ENCODE peak calls at places on chromosomes 1 and 21, in seven cellular contexts. One of them, this sample, is unnamed.

GRCh38 chr1:168287237-168287664 is 6.6 kb downstream of the TBX19 start:
- DNase-seq in brain microvascular endothelial cell: peak; percentile 27
- DNase-seq in HL-60: no peak
- DNase-seq in RWPE1: peak; percentile 26
- DNase-seq in progenitor cell of endocrine pancreas: no peak
- DNase-seq in lower leg skin: no peak
- DNase-seq in ovary: no peak
- DNase-seq in this sample: no peak

GRCh38 chr1:8154621-8155052 is 128.5 kb upstream of the ERRFI1 start:
- DNase-seq in brain microvascular endothelial cell: no peak
- DNase-seq in HL-60: no peak
- DNase-seq in RWPE1: peak; percentile 68
- DNase-seq in progenitor cell of endocrine pancreas: peak; percentile 57
- DNase-seq in lower leg skin: no peak
- DNase-seq in ovary: no peak
- DNase-seq in this sample: no peak

GRCh38 chr1:172935062-172935592 is 115.6 kb downstream of the TNFSF18 start:
- DNase-seq in brain microvascular endothelial cell: no peak
- DNase-seq in HL-60: no peak
- DNase-seq in RWPE1: no peak
- DNase-seq in progenitor cell of endocrine pancreas: no peak
- DNase-seq in lower leg skin: no peak
- DNase-seq in ovary: no peak
- DNase-seq in this sample: no peak

GRCh38 chr1:76040327-76040868 is 34.1 kb upstream of the ST6GALNAC3 start:
- DNase-seq in brain microvascular endothelial cell: no peak
- DNase-seq in HL-60: no peak
- DNase-seq in RWPE1: no peak
- DNase-seq in progenitor cell of endocrine pancreas: peak; percentile 17
- DNase-seq in lower leg skin: no peak
- DNase-seq in ovary: no peak
- DNase-seq in this sample: no peak

GRCh38 chr1:9942399-9942938 is 722 bp downstream of the LZIC start:
- DNase-seq in brain microvascular endothelial cell: peak; percentile 56
- DNase-seq in HL-60: peak; percentile 44
- DNase-seq in RWPE1: peak; percentile 60
- DNase-seq in progenitor cell of endocrine pancreas: no peak
- DNase-seq in lower leg skin: no peak
- DNase-seq in ovary: no peak
- DNase-seq in this sample: no peak

GRCh38 chr21:16302851-16303282 is 573.1 kb downstream of the USP25 start:
- DNase-seq in brain microvascular endothelial cell: peak; percentile 89
- DNase-seq in HL-60: no peak
- DNase-seq in RWPE1: no peak
- DNase-seq in progenitor cell of endocrine pancreas: no peak
- DNase-seq in lower leg skin: peak; percentile 40
- DNase-seq in ovary: peak; percentile 74
- DNase-seq in this sample: no peak

GRCh38 chr1:22680736-22681135 is 27.7 kb downstream of the C1QB start:
- DNase-seq in brain microvascular endothelial cell: no peak
- DNase-seq in HL-60: no peak
- DNase-seq in RWPE1: no peak
- DNase-seq in progenitor cell of endocrine pancreas: no peak
- DNase-seq in lower leg skin: no peak
- DNase-seq in ovary: no peak
- DNase-seq in this sample: no peak

GRCh38 chr1:1004420-1004779 is 4.5 kb upstream of the HES4 start:
- DNase-seq in brain microvascular endothelial cell: no peak
- DNase-seq in HL-60: no peak
- DNase-seq in RWPE1: no peak
- DNase-seq in progenitor cell of endocrine pancreas: no peak
- DNase-seq in lower leg skin: no peak
- DNase-seq in ovary: no peak
- DNase-seq in this sample: no peak

GRCh38 chr1:74693473-74693872 is 19.9 kb upstream of the ERICH3 start:
- DNase-seq in brain microvascular endothelial cell: peak; percentile 10
- DNase-seq in HL-60: no peak
- DNase-seq in RWPE1: peak; percentile 2
- DNase-seq in progenitor cell of endocrine pancreas: no peak
- DNase-seq in lower leg skin: no peak
- DNase-seq in ovary: no peak
- DNase-seq in this sample: no peak

GRCh38 chr1:240559781-240560180 is 52.2 kb downstream of the GREM2 start:
- DNase-seq in brain microvascular endothelial cell: peak; percentile 14
- DNase-seq in HL-60: no peak
- DNase-seq in RWPE1: no peak
- DNase-seq in progenitor cell of endocrine pancreas: no peak
- DNase-seq in lower leg skin: no peak
- DNase-seq in ovary: no peak
- DNase-seq in this sample: no peak

GRCh38 chr1:44785027-44785376 is 3.0 kb downstream of the BEST4 start:
- DNase-seq in brain microvascular endothelial cell: no peak
- DNase-seq in HL-60: no peak
- DNase-seq in RWPE1: no peak
- DNase-seq in progenitor cell of endocrine pancreas: no peak
- DNase-seq in lower leg skin: no peak
- DNase-seq in ovary: no peak
- DNase-seq in this sample: no peak
- TF ChIP-seq CTCF in brain microvascular endothelial cell: peak; percentile 0
- TF ChIP-seq CTCF in HL-60: no peak
- TF ChIP-seq CTCF in RWPE1: no peak
- TF ChIP-seq CTCF in progenitor cell of endocrine pancreas: no peak
- TF ChIP-seq CTCF in lower leg skin: no peak
- TF ChIP-seq CTCF in ovary: no peak
- TF ChIP-seq CTCF in this sample: no peak

DNA sequence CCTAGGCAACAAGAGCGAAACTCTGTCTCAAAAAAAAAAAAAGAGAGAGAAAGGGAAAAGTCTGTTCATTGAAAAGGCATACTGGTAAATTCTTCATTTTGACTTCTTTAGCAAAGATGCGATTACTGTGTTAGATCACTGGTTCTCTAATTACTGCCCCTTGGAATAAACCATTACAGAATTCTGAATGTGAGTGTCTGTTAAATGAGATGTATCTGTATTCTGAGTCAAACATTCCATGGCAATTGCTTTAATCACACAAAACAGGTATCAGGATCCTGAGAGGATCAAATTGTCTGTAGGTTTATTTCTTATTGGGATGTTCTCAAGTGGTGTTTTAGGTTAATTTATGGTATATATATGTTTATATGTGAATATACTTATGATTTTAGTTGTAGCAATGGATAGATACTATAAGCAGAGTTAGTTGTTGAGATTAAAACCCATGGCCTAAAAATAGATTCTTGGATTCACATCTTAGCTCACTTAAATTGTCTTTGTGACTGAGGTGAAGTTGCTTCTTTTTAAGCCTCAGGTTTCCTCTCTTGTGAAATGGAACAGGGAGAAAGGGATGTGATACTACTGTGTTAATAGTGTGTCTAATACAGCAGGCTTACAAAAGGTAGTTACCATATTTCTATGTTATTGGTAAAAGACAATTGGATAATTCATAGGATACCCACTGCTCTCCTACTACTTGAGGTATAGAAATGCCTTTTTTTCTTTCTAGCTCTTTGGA is 16.2 kb downstream of the SRRM1 start:
- DNase-seq in brain microvascular endothelial cell: no peak
- DNase-seq in HL-60: no peak
- DNase-seq in RWPE1: no peak
- DNase-seq in progenitor cell of endocrine pancreas: no peak
- DNase-seq in lower leg skin: no peak
- DNase-seq in ovary: no peak
- DNase-seq in this sample: no peak
- TF ChIP-seq CTCF in brain microvascular endothelial cell: no peak
- TF ChIP-seq CTCF in HL-60: no peak
- TF ChIP-seq CTCF in RWPE1: no peak
- TF ChIP-seq CTCF in progenitor cell of endocrine pancreas: no peak
- TF ChIP-seq CTCF in lower leg skin: no peak
- TF ChIP-seq CTCF in ovary: no peak
- TF ChIP-seq CTCF in this sample: no peak

GRCh38 chr1:223316082-223316481 is 47.9 kb downstream of the SUSD4 start:
- DNase-seq in brain microvascular endothelial cell: no peak
- DNase-seq in HL-60: no peak
- DNase-seq in RWPE1: no peak
- DNase-seq in progenitor cell of endocrine pancreas: no peak
- DNase-seq in lower leg skin: no peak
- DNase-seq in ovary: no peak
- DNase-seq in this sample: no peak
- TF ChIP-seq CTCF in brain microvascular endothelial cell: no peak
- TF ChIP-seq CTCF in HL-60: no peak
- TF ChIP-seq CTCF in RWPE1: no peak
- TF ChIP-seq CTCF in progenitor cell of endocrine pancreas: no peak
- TF ChIP-seq CTCF in lower leg skin: no peak
- TF ChIP-seq CTCF in ovary: no peak
- TF ChIP-seq CTCF in this sample: no peak

GRCh38 chr1:164675342-164675904 is 116.4 kb downstream of the PBX1 start:
- DNase-seq in brain microvascular endothelial cell: peak; percentile 39
- DNase-seq in HL-60: no peak
- DNase-seq in RWPE1: peak; percentile 60
- DNase-seq in progenitor cell of endocrine pancreas: no peak
- DNase-seq in lower leg skin: no peak
- DNase-seq in ovary: no peak
- DNase-seq in this sample: no peak

GRCh38 chr1:164672610-164673009 is 113.6 kb downstream of the PBX1 start:
- DNase-seq in brain microvascular endothelial cell: no peak
- DNase-seq in HL-60: no peak
- DNase-seq in RWPE1: no peak
- DNase-seq in progenitor cell of endocrine pancreas: no peak
- DNase-seq in lower leg skin: no peak
- DNase-seq in ovary: no peak
- DNase-seq in this sample: no peak

GRCh38 chr1:164671597-164672327 is 112.8 kb downstream of the PBX1 start:
- DNase-seq in brain microvascular endothelial cell: no peak
- DNase-seq in HL-60: no peak
- DNase-seq in RWPE1: no peak
- DNase-seq in progenitor cell of endocrine pancreas: no peak
- DNase-seq in lower leg skin: no peak
- DNase-seq in ovary: no peak
- DNase-seq in this sample: no peak

GRCh38 chr1:164670026-164670425 is 111.0 kb downstream of the PBX1 start:
- DNase-seq in brain microvascular endothelial cell: no peak
- DNase-seq in HL-60: no peak
- DNase-seq in RWPE1: no peak
- DNase-seq in progenitor cell of endocrine pancreas: no peak
- DNase-seq in lower leg skin: no peak
- DNase-seq in ovary: no peak
- DNase-seq in this sample: no peak

DNA sequence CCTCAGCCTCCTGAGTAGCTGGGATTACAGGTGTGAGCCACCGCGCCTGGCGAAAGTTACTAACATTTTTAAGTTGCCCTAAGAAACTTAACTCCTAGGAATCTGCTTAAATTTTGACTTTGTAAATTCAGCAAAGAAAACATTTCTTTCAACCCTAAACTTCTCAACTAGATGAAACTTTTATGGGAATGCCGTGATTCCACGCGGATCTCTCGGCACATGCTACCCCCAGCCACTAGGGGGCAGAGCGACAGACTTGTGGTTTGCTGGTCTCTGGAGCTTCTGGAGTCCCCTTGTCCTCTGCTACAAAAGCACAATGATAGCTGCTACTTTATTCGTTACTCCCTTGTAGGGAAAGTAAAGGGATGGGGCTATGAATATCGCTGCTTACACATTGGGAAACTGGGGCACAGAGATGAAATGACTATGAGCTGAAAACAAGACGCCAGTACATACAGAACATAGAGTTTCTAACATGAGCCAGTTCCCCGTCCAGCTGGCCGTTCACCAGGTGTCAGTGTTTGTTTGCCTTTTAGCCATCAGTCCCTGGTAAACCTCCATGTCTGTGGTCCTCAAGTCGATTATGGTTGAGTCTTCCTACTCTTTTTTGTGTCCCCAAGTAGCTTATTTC is 114.7 kb downstream of the PBX1 start:
- DNase-seq in brain microvascular endothelial cell: no peak
- DNase-seq in HL-60: no peak
- DNase-seq in RWPE1: no peak
- DNase-seq in progenitor cell of endocrine pancreas: no peak
- DNase-seq in lower leg skin: no peak
- DNase-seq in ovary: no peak
- DNase-seq in this sample: no peak
- TF ChIP-seq CTCF in brain microvascular endothelial cell: peak; percentile 74
- TF ChIP-seq CTCF in HL-60: peak; percentile 9
- TF ChIP-seq CTCF in RWPE1: peak; percentile 28
- TF ChIP-seq CTCF in progenitor cell of endocrine pancreas: peak; percentile 61
- TF ChIP-seq CTCF in lower leg skin: no peak
- TF ChIP-seq CTCF in ovary: no peak
- TF ChIP-seq CTCF in this sample: peak; percentile 74

DNA sequence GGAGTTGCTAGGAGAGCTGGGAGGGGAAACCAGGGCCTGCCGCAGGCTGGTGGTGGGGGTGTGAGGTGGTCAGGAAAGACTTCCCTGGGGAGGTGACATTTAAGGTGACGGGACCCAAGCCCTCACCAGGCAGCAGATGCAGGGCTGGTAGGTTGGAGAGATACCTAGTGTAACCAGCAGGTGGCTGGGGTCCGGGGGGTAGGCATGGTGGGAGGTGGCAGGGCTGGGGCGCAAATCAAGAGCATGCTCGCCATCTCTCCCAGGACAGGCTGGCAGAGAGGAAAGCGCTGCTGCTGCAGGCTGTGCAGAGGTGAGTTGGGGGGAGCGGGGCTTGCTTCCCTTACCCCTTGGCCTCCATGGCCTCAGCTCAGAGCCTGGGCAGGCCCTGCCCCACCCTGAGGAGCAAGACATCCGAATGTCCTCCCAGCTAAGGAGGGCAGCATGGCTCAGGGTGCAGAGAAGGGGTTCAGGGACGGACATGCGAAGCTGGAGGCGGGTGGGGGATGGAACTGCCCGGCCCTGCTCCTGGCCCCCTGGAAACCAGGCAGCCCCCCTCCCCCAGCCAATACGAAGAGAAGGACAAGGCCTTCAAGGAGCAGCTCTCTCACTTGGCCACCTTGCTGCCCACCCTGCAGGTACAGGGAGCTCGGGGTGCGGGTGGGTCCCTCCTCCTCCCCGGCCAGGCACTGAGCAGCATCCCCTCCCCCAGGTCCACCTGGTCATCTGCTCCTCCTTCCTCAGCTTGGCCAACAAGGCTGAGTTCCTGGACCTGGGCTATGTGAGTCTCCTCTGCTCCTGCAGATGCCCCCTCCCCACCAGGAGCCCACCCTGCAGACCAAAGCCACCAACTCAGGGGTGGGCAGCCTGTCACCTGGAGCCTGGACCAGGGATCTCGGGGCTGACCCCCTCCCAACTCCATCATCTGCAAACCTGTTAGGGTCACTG is 4.0 kb downstream of the RNF207 start:
- DNase-seq in brain microvascular endothelial cell: no peak
- DNase-seq in HL-60: peak; percentile 17
- DNase-seq in RWPE1: no peak
- DNase-seq in progenitor cell of endocrine pancreas: no peak
- DNase-seq in lower leg skin: no peak
- DNase-seq in ovary: no peak
- DNase-seq in this sample: no peak
- TF ChIP-seq CTCF in brain microvascular endothelial cell: peak; percentile 45
- TF ChIP-seq CTCF in HL-60: no peak
- TF ChIP-seq CTCF in RWPE1: no peak
- TF ChIP-seq CTCF in progenitor cell of endocrine pancreas: no peak
- TF ChIP-seq CTCF in lower leg skin: no peak
- TF ChIP-seq CTCF in ovary: no peak
- TF ChIP-seq CTCF in this sample: no peak

GRCh38 chr1:71766748-71767147 is 515.6 kb downstream of the NEGR1 start:
- DNase-seq in brain microvascular endothelial cell: no peak
- DNase-seq in HL-60: peak; percentile 70
- DNase-seq in RWPE1: no peak
- DNase-seq in progenitor cell of endocrine pancreas: no peak
- DNase-seq in lower leg skin: no peak
- DNase-seq in ovary: no peak
- DNase-seq in this sample: no peak
- TF ChIP-seq CTCF in brain microvascular endothelial cell: no peak
- TF ChIP-seq CTCF in HL-60: no peak
- TF ChIP-seq CTCF in RWPE1: no peak
- TF ChIP-seq CTCF in progenitor cell of endocrine pancreas: no peak
- TF ChIP-seq CTCF in lower leg skin: no peak
- TF ChIP-seq CTCF in ovary: no peak
- TF ChIP-seq CTCF in this sample: no peak

This sample was measured in CD14-positive monocyte.